ENCODE peak calls at places on chromosomes 4 and X, in four cellular contexts. U is tibial artery, S is breast epithelium, P is iPS DF 6.9. K is an unnamed sample.

GRCh38 chrX:68196939-68197791 is 236.1 kb downstream of the OPHN1 start:
- DNase-seq in P (peak; percentile 13), S (peak; percentile 18), U (no peak), K (no peak)

GRCh38 chr4:127352220-127352619 is 280.5 kb upstream of the INTU start:
- DNase-seq in U (no peak), P (peak; percentile 9), S (no peak), K (no peak)

GRCh38 chrX:37423864-37424569 is 74.9 kb downstream of the PRRG1 start:
- DNase-seq in S (no peak), P (no peak), U (no peak), K (no peak)

GRCh38 chr4:41882622-41883347 is 52.4 kb upstream of the TMEM33 start:
- DNase-seq in U (no peak), S (no peak), P (no peak), K (no peak)

GRCh38 chr4:7050481-7051143 is 7.4 kb downstream of the TADA2B start:
- DNase-seq in P (no peak), S (no peak), U (no peak), K (no peak)

GRCh38 chr4:103091601-103092223 is 7.9 kb downstream of the BDH2 start:
- DNase-seq in U (no peak), P (peak; percentile 16), S (no peak), K (no peak)

GRCh38 chrX:150982786-150983525 is at the start of gene HMGB3:
- DNase-seq in U (peak; percentile 76), P (peak; percentile 68), S (peak; percentile 73), K (peak; percentile 63)

GRCh38 chr4:90226734-90227133 is 99.5 kb downstream of the CCSER1 start:
- DNase-seq in S (no peak), U (no peak), P (no peak), K (no peak)

DNA sequence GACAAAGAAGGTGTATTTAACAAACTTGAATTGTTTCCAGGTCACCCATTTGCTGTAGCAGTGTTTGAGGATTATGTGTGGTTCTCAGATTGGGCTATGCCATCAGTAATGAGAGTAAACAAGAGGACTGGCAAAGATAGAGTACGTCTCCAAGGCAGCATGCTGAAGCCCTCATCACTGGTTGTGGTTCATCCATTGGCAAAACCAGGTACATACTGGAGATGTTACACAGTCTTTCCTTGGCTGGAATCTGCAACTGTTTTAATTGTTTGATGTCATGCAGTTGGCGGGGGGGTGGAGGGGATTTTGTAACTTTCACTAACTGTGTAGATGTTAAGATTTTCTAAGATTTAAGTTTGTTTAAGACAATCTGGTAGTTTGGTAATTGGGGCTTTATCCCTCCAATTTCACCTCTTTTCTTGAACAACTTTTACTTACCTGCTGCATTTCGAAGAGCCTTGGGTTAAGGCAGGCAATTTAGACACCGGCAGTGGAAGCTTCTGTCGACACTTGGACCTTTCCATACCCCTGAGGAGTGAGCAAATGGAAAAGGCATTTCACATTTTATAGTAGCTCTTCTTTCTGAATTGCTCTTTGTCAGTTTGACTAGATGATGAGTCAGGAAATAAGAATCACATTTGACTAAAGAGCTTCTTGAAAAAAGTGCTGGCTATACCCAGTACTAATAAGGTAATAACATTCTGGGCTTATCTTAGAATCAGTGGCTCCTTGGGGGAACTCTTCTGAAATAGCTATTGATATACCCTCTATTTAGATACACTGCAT is 67.4 kb downstream of the EGF start:
- DNase-seq in U (no peak), P (no peak), S (no peak), K (no peak)
- H3K27ac ChIP-seq in U (no peak overlapping the region), P (no peak overlapping the region), S (no peak overlapping the region), K (no peak overlapping the region)

GRCh38 chr4:185343726-185344581 is 51.8 kb downstream of the LRP2BP start:
- DNase-seq in S (no peak), P (no peak), U (no peak), K (no peak)

GRCh38 chr4:185341377-185341776 is 54.3 kb downstream of the LRP2BP start:
- DNase-seq in U (no peak), S (no peak), P (no peak), K (no peak)

GRCh38 chr4:185339941-185340340 is 55.8 kb downstream of the LRP2BP start:
- DNase-seq in U (no peak), P (no peak), S (no peak), K (no peak)

GRCh38 chr4:185344743-185345538 is 50.8 kb downstream of the LRP2BP start:
- DNase-seq in P (no peak), U (no peak), S (no peak), K (no peak)

DNA sequence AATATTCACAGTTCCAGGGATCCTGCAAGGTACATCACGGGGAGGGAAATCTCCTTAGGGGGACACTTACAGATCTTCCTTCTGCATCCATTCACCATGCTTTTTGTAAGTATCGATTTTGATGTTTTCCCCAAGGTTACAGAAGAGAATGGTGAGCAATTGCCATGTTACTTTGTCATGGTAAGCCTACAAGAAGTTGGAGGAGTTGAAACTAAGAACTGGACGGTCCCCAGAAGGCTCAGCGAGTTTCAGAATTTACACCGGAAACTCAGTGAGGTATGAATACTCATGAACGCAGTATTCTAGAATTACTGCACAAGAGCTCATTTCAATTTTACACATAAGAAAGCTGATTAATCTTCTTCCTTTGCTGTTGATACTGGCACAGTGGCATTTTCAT is 53.9 kb downstream of the LRP2BP start:
- DNase-seq in P (no peak), U (no peak), S (no peak), K (no peak)
- H3K4me1 ChIP-seq in P (no peaks in the 10 kb centered on the region), U (no peaks in the 10 kb centered on the region), S (no peaks in the 10 kb centered on the region), K (peaks cover 28% of the 10 kb centered on the region)

GRCh38 chrX:73822775-73823174 is 259.8 kb downstream of the CHIC1 start:
- DNase-seq in S (no peak), P (no peak), U (no peak), K (no peak)
- H3K36me3 ChIP-seq in S (peaks cover 3% of the 10 kb centered on the region), P (no peaks in the 10 kb centered on the region), U (no peaks in the 10 kb centered on the region), K (no peaks in the 10 kb centered on the region)

GRCh38 chr4:1543976-1544375 is 137.7 kb upstream of the NKX1-1 start:
- DNase-seq in U (no peak), P (no peak), S (no peak), K (no peak)

GRCh38 chr4:1542516-1543320 is 136.5 kb upstream of the NKX1-1 start:
- DNase-seq in U (no peak), S (no peak), P (no peak), K (no peak)

GRCh38 chr4:1547131-1547862 is 136.8 kb downstream of the FAM53A start:
- DNase-seq in P (no peak), S (no peak), U (no peak), K (no peak)

GRCh38 chr4:1543561-1543960 is 137.3 kb upstream of the NKX1-1 start:
- DNase-seq in U (no peak), P (no peak), S (no peak), K (no peak)

DNA sequence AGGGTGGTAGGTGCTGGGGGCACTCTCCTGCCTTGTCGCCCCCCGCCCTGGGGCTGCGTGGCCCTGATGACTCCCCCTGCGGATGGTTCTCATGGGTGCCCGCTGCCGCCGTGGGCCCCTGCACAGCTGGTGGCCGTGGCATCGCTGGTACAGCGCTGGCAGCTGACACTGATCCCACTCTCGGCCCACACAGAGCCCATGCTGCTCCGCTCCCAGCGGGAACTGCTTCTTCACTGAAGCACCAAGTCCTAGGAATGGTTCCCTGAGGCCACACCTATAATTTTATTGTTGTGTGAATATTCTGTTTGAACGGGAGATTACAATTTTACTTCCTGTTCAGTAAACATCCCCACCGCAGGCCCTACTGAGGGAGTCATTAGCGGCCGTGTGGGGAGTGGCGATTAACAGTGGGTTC is 138.6 kb upstream of the NKX1-1 start:
- DNase-seq in P (no peak), S (no peak), U (no peak), K (no peak)
- H3K27ac ChIP-seq in P (no peak overlapping the region), S (no peak overlapping the region), U (no peak overlapping the region), K (no peak overlapping the region)

DNA sequence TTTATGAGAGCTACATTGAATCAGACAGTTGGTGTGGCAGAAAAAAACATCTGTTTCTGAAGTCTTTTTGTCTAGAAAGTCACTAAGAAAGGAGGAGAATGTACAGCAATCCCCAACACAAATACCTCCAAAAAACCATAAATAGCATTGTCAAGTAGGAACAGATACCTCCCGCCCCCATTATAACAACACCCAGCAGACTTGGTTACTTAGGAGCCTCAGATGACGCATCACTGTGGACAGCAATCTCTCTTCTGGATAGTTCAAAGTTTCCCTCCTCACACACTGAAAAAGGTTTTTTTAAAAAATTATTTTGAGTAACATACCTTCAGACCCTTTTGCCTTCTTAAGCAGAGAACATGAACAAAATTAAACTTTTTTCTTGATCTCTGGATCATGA is 92.1 kb downstream of the MAML3 start:
- DNase-seq in P (no peak), U (no peak), S (no peak), K (no peak)
- H3K4me1 ChIP-seq in P (no peaks in the 10 kb centered on the region), U (no peaks in the 10 kb centered on the region), S (no peaks in the 10 kb centered on the region), K (peaks cover 10% of the 10 kb centered on the region)

GRCh38 chrX:24775891-24776290 is 82.2 kb downstream of the POLA1 start:
- DNase-seq in U (no peak), P (no peak), S (no peak), K (no peak)
- H3K36me3 ChIP-seq in U (no peaks in the 10 kb centered on the region), P (no peaks in the 10 kb centered on the region), S (no peaks in the 10 kb centered on the region), K (no peaks in the 10 kb centered on the region)

K was measured in thoracic aorta.